ENCODE peak calls at places on chromosomes 7 and 10, in four cellular contexts. One of them, this sample, is unnamed.
A peak's percentile ranks its signal among the peaks of the same experiment; 100 is the strongest.

GRCh38 chr10:78283069-78283682 is 249.5 kb downstream of the RPS24 start:
- DNase-seq in H9: peak; percentile 47
- DNase-seq in neuronal stem cell: no peak
- DNase-seq in IMR-90: no peak
- DNase-seq in this sample: no peak

GRCh38 chr10:58734116-58734515 is 221.4 kb downstream of the BICC1 start:
- DNase-seq in H9: no peak
- DNase-seq in neuronal stem cell: no peak
- DNase-seq in IMR-90: peak; percentile 28
- DNase-seq in this sample: no peak

GRCh38 chr10:99964791-99965190 is 45.0 kb downstream of the DNMBP start:
- DNase-seq in H9: no peak
- DNase-seq in neuronal stem cell: no peak
- DNase-seq in IMR-90: peak; percentile 42
- DNase-seq in this sample: no peak

GRCh38 chr7:28729276-28729675 is 228.9 kb downstream of the TRIL start:
- DNase-seq in H9: no peak
- DNase-seq in neuronal stem cell: no peak
- DNase-seq in IMR-90: no peak
- DNase-seq in this sample: no peak

GRCh38 chr10:52666931-52667330 is 105.7 kb downstream of the MBL2 start:
- DNase-seq in H9: no peak
- DNase-seq in neuronal stem cell: no peak
- DNase-seq in IMR-90: no peak
- DNase-seq in this sample: no peak

GRCh38 chr10:15419279-15419874 is 48.3 kb upstream of the FAM171A1 start:
- DNase-seq in H9: no peak
- DNase-seq in neuronal stem cell: peak; percentile 30
- DNase-seq in IMR-90: peak; percentile 42
- DNase-seq in this sample: peak; percentile 73

GRCh38 chr7:57407125-57407524 is 42.9 kb upstream of the ZNF716 start:
- DNase-seq in H9: no peak
- DNase-seq in neuronal stem cell: no peak
- DNase-seq in IMR-90: no peak
- DNase-seq in this sample: no peak

GRCh38 chr7:127585044-127585953 is at the start of gene GCC1:
- DNase-seq in H9: peak; percentile 92
- DNase-seq in neuronal stem cell: peak; percentile 88
- DNase-seq in IMR-90: peak; percentile 87
- DNase-seq in this sample: peak; percentile 97

GRCh38 chr7:12415072-12415471 is 11.4 kb upstream of the VWDE start:
- DNase-seq in H9: no peak
- DNase-seq in neuronal stem cell: no peak
- DNase-seq in IMR-90: no peak
- DNase-seq in this sample: no peak

GRCh38 chr7:82729172-82730030 is 285.8 kb upstream of the CACNA2D1 start:
- DNase-seq in H9: no peak
- DNase-seq in neuronal stem cell: peak; percentile 29
- DNase-seq in IMR-90: peak; percentile 60
- DNase-seq in this sample: peak; percentile 63

GRCh38 chr7:20141666-20142065 is 75.5 kb downstream of the MACC1 start:
- DNase-seq in H9: no peak
- DNase-seq in neuronal stem cell: no peak
- DNase-seq in IMR-90: peak; percentile 39
- DNase-seq in this sample: no peak

GRCh38 chr10:90226526-90226925 is 525.1 kb downstream of the KIF20B start:
- DNase-seq in H9: no peak
- DNase-seq in neuronal stem cell: no peak
- DNase-seq in IMR-90: no peak
- DNase-seq in this sample: no peak

GRCh38 chr10:103897241-103897774 is 20.7 kb downstream of the STN1 start:
- DNase-seq in H9: no peak
- DNase-seq in neuronal stem cell: no peak
- DNase-seq in IMR-90: no peak
- DNase-seq in this sample: no peak

GRCh38 chr10:131142446-131143380 is 168.8 kb downstream of the TCERG1L start:
- DNase-seq in H9: no peak
- DNase-seq in neuronal stem cell: no peak
- DNase-seq in IMR-90: no peak
- DNase-seq in this sample: no peak

GRCh38 chr10:87862644-87863101 is 660 bp downstream of the KLLN start:
- DNase-seq in H9: no peak
- DNase-seq in neuronal stem cell: no peak
- DNase-seq in IMR-90: peak; percentile 57
- DNase-seq in this sample: no peak

DNA sequence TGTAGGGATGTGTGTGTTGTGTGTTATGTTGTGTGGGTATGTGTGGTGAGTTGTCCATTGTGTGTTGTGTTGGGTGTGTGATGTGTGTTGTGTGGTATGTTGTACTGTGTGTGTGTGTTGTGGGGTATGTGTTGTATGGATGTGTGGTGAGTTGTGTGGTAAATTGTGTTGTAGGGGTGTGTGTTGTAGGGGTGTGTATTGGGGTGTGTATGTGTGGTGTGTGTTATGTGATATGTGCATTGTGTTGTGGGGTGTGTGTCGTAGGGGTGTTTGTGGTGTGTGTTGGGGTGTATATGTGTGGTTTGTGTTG is 97.8 kb upstream of the PODXL start:
- DNase-seq in H9: no peak
- DNase-seq in neuronal stem cell: no peak
- DNase-seq in IMR-90: no peak
- DNase-seq in this sample: no peak
- H3K4ac ChIP-seq in H9: no peak overlapping the region
- H3K4ac ChIP-seq in neuronal stem cell: peak overlapping the region; percentile 71
- H3K4ac ChIP-seq in IMR-90: peak overlapping the region; percentile 58
- H3K4ac ChIP-seq in this sample: no peak overlapping the region

DNA sequence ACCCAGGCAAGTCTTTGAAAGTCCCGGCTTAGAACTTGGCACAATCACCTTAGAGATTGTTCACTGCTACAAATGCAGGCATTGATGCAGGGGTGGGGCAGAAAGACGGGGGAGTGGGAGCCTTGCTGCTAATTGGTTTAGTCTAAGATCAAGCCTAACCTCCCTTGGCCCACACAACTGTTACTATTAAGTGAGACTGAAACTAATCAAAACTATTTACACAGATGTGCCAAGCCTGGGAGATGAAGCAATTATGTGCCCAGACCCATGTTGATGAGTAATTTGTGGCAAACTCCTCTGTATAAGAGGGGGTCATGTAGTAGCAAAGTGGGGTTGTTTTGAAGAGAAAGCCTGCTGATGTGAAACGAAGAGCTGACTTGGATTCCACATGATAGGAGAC is 178.2 kb upstream of the ITGB1 start:
- DNase-seq in H9: no peak
- DNase-seq in neuronal stem cell: no peak
- DNase-seq in IMR-90: peak; percentile 77
- DNase-seq in this sample: no peak
- H3K4ac ChIP-seq in H9: no peak overlapping the region
- H3K4ac ChIP-seq in neuronal stem cell: no peak overlapping the region
- H3K4ac ChIP-seq in IMR-90: peak overlapping the region; percentile 38
- H3K4ac ChIP-seq in this sample: no peak overlapping the region

GRCh38 chr7:6016653-6016966 is 7.5 kb downstream of the AIMP2 start:
- DNase-seq in H9: no peak
- DNase-seq in neuronal stem cell: no peak
- DNase-seq in IMR-90: no peak
- DNase-seq in this sample: no peak

GRCh38 chr7:6012355-6013104 is 3.5 kb downstream of the AIMP2 start:
- DNase-seq in H9: no peak
- DNase-seq in neuronal stem cell: no peak
- DNase-seq in IMR-90: no peak
- DNase-seq in this sample: peak; percentile 63

GRCh38 chr7:6011541-6011940 is 2.5 kb downstream of the AIMP2 start:
- DNase-seq in H9: no peak
- DNase-seq in neuronal stem cell: no peak
- DNase-seq in IMR-90: no peak
- DNase-seq in this sample: no peak

DNA sequence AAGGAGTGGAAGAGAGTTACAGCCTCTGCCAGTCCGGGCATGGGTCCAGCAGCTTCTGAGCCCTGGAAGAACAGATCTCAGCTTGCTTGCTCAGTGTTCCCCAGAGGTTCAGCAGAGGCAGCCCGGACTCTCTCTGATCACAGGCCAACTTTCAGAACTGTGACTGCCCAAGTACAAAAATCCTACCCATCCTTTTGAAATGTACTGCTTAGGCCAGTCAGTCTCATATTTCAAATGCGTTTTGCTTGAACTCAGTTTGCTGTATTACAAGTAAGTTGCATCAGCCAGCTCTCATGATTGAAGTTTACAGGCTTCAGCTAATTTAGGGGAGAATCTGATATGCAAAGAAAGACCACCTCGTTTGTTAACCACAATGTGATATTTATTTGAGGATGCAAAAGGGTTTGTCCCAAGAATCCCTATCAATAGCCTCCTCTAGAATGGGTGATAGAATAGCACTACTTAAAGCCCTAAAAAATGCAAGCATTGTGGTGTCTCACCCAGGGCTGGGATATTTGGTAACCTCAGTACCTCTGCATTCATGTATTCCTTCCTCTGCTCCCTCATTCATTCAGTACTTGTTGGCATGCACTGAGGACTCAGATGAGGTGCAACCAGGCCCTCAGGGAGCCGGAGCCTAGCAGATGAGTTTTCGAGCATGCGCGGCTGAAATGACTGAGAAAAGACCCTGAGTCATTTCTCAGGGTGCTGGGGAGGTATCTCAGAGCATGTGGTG is 7.0 kb downstream of the AIMP2 start:
- DNase-seq in H9: no peak
- DNase-seq in neuronal stem cell: no peak
- DNase-seq in IMR-90: peak; percentile 95
- DNase-seq in this sample: no peak
- H3K4ac ChIP-seq in H9: no peak overlapping the region
- H3K4ac ChIP-seq in neuronal stem cell: no peak overlapping the region
- H3K4ac ChIP-seq in IMR-90: peak overlapping the region; percentile 97
- H3K4ac ChIP-seq in this sample: no peak overlapping the region

GRCh38 chr10:21811245-21811585 is 192.3 kb downstream of the DNAJC1 start:
- DNase-seq in H9: no peak
- DNase-seq in neuronal stem cell: no peak
- DNase-seq in IMR-90: peak; percentile 9
- DNase-seq in this sample: no peak

GRCh38 chr10:21814866-21815265 is 188.7 kb downstream of the DNAJC1 start:
- DNase-seq in H9: no peak
- DNase-seq in neuronal stem cell: no peak
- DNase-seq in IMR-90: no peak
- DNase-seq in this sample: peak; percentile 12

GRCh38 chr10:21810582-21811244 is 192.8 kb downstream of the DNAJC1 start:
- DNase-seq in H9: no peak
- DNase-seq in neuronal stem cell: no peak
- DNase-seq in IMR-90: peak; percentile 2
- DNase-seq in this sample: no peak

GRCh38 chr10:21808525-21808924 is 195.0 kb downstream of the DNAJC1 start:
- DNase-seq in H9: no peak
- DNase-seq in neuronal stem cell: no peak
- DNase-seq in IMR-90: no peak
- DNase-seq in this sample: no peak

DNA sequence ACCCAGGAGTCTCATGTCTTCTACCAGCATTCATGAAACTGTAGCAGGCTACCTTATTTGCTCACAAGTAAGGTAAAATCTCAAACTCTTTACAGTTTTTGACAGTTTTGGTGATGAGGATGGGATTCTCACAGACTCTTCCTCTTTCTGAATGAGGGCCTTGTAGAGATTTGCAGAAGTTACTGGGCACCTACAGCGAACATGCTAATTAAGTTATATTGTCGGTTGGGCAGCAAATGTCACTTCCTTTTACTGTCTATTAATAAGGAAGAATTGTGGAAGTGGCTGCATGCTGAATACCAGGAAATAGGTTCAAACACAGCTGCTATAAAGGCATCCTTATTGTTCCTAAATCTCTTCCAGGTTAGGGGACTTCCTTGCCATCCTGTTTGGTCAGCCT is 189.6 kb downstream of the DNAJC1 start:
- DNase-seq in H9: no peak
- DNase-seq in neuronal stem cell: no peak
- DNase-seq in IMR-90: no peak
- DNase-seq in this sample: no peak
- H3K4ac ChIP-seq in H9: no peak overlapping the region
- H3K4ac ChIP-seq in neuronal stem cell: no peak overlapping the region
- H3K4ac ChIP-seq in IMR-90: no peak overlapping the region
- H3K4ac ChIP-seq in this sample: no peak overlapping the region

GRCh38 chr10:112804036-112804435 is 146.0 kb upstream of the TCF7L2 start:
- DNase-seq in H9: peak; percentile 39
- DNase-seq in neuronal stem cell: no peak
- DNase-seq in IMR-90: no peak
- DNase-seq in this sample: no peak
- H3K4ac ChIP-seq in H9: no peak overlapping the region
- H3K4ac ChIP-seq in neuronal stem cell: no peak overlapping the region
- H3K4ac ChIP-seq in IMR-90: no peak overlapping the region
- H3K4ac ChIP-seq in this sample: no peak overlapping the region

This sample was measured in trophoblast cell.